ENCODE peak calls at places on chromosomes 4 and X, in four cellular contexts. S, Y, A and M are unnamed samples.

GRCh38 chrX:40368611-40369061 is 212.1 kb upstream of the ATP6AP2 start:
- DNase-seq in S (no peak), A (no peak), Y (no peak), M (no peak)

GRCh38 chr4:139144161-139144859 is 32.7 kb downstream of the ELF2 start:
- DNase-seq in A (no peak), S (peak; percentile 50), Y (peak; percentile 53), M (peak; percentile 66)

GRCh38 chr4:147583876-147584275 is 33.3 kb upstream of the TMEM184C start:
- DNase-seq in S (no peak), A (no peak), Y (no peak), M (no peak)

GRCh38 chrX:117972681-117973080 is 143.9 kb downstream of the KLHL13 start:
- DNase-seq in S (no peak), Y (peak; percentile 33), A (no peak), M (peak; percentile 40)

GRCh38 chr4:22031423-22031822 is 82.9 kb upstream of the KCNIP4 start:
- DNase-seq in A (no peak), S (no peak), Y (no peak), M (no peak)

GRCh38 chr4:121669163-121669550 is 27.6 kb downstream of the ANXA5 start:
- DNase-seq in Y (no peak), A (no peak), S (peak; percentile 58), M (peak; percentile 79)

GRCh38 chr4:45284400-45285085 is 558.2 kb upstream of the GNPDA2 start:
- DNase-seq in Y (no peak), A (no peak), S (no peak), M (no peak)

GRCh38 chrX:106670631-106671030 is 55.9 kb upstream of the RNF128 start:
- DNase-seq in Y (no peak), S (no peak), A (no peak), M (peak; percentile 52)

GRCh38 chr4:105520819-105521790 is 31.3 kb upstream of the ARHGEF38 start:
- DNase-seq in A (peak; percentile 56), S (peak; percentile 58), Y (no peak), M (peak; percentile 32)

GRCh38 chr4:5821665-5822358 is 71.1 kb downstream of the CRMP1 start:
- DNase-seq in S (no peak), Y (peak; percentile 78), A (peak; percentile 11), M (no peak)

GRCh38 chrX:39205467-39205866 is 404.2 kb downstream of the MID1IP1 start:
- DNase-seq in A (no peak), Y (no peak), S (peak; percentile 1), M (no peak)

GRCh38 chr4:6495296-6495590 is 22.8 kb upstream of the PPP2R2C start:
- DNase-seq in Y (peak; percentile 20), S (no peak), A (no peak), M (no peak)

GRCh38 chrX:130975947-130976346 is 72.9 kb upstream of the ENOX2 start:
- DNase-seq in A (peak; percentile 17), S (peak; percentile 70), Y (no peak), M (peak; percentile 48)

GRCh38 chrX:47577424-47577823 is 4.8 kb upstream of the TIMP1 start:
- DNase-seq in S (peak; percentile 54), A (no peak), Y (no peak), M (no peak)

GRCh38 chr4:915041-915474 is 17.1 kb downstream of the GAK start:
- DNase-seq in S (no peak), A (no peak), Y (no peak), M (no peak)

GRCh38 chr4:125306112-125306511 is 8.6 kb upstream of the FAT4 start:
- DNase-seq in S (no peak), Y (no peak), A (no peak), M (no peak)

GRCh38 chr4:6019316-6020263 is 1.4 kb upstream of the C4orf50 start:
- DNase-seq in S (peak; percentile 8), Y (peak; percentile 82), A (peak; percentile 67), M (peak; percentile 44)

GRCh38 chrX:107659768-107660167 is 31.5 kb downstream of the PRPS1 start:
- DNase-seq in S (peak; percentile 62), Y (no peak), A (no peak), M (peak; percentile 64)

GRCh38 chr4:98491862-98492554 is 166.4 kb downstream of the TSPAN5 start:
- DNase-seq in Y (no peak), S (no peak), A (no peak), M (no peak)
- H3K27ac ChIP-seq in Y (no peak overlapping the region), S (peak overlapping the region; percentile 66), A (no peak overlapping the region), M (peak overlapping the region; percentile 6)

DNA sequence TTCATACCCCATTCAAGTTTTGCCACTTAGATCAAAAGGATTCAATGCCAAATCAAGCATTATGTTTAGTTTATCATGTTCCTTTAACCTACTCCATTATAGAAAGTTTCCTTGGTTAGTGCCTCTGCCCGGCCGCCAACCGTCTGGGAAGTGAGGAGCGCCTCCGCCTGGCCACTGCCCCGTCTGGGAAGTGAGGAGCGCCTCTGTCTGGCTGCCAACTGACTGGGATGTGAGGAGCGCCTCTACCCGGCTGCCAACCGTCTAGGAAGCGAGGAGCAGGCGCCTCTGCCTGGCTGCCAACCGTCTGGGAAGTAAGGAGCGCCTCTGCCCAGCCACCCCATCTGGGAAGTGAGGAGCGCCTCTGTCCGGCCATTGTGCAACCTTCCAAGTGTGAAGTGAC is 36.3 kb upstream of the PDGFRA start:
- DNase-seq in A (no peak), S (no peak), Y (peak; percentile 37), M (no peak)
- H3K14ac ChIP-seq in A (no peak overlapping the region), S (no peak overlapping the region), Y (no peak overlapping the region), M (no peak overlapping the region)

GRCh38 chr4:186487726-186488125 is 67.6 kb downstream of the MTNR1A start:
- DNase-seq in Y (no peak), A (no peak), S (no peak), M (no peak)
- H3K27ac ChIP-seq in Y (no peak overlapping the region), A (no peak overlapping the region), S (no peak overlapping the region), M (no peak overlapping the region)

GRCh38 chr4:165115301-165115700 is 2.6 kb upstream of the TMEM192 start:
- DNase-seq in A (no peak), S (no peak), Y (no peak), M (no peak)

GRCh38 chr4:165111906-165112257 is 778 bp downstream of the TMEM192 start:
- DNase-seq in S (no peak), A (no peak), Y (no peak), M (no peak)

GRCh38 chr4:165106518-165106917 is 6.1 kb downstream of the TMEM192 start:
- DNase-seq in S (no peak), Y (no peak), A (no peak), M (no peak)

GRCh38 chr4:165118256-165118909 is 5.7 kb upstream of the TMEM192 start:
- DNase-seq in A (no peak), S (no peak), Y (no peak), M (no peak)

GRCh38 chr4:165112258-165113156 is at the start of gene TMEM192:
- DNase-seq in A (peak; percentile 89), S (peak; percentile 94), Y (peak; percentile 95), M (peak; percentile 85)
- H3K14ac ChIP-seq in A (peak within 1 kb of the TSS; percentile 86), S (no peak within 1 kb of the TSS), Y (peak within 1 kb of the TSS; percentile 37), M (peak within 1 kb of the TSS; percentile 59)